ENCODE peak calls at places on chromosomes 13 and 19, in six cellular contexts. O is lower lobe of right lung; W is pancreas; C is RCC 7860; H is iris pigment epithelial cell; G is stimulated activated CD4-positive, alpha-beta T cell treated with anti-CD3 and anti-CD28 coated beads, Interleukin-4, amount 100 ng/mL, for 4 hours. M is an unnamed sample.

GRCh38 chr13:110055089-110055488 is 251.9 kb downstream of the COL4A1 start:
- DNase-seq in O (no peak), W (no peak), C (peak), H (peak), G (no peak), M (no peak)

GRCh38 chr13:25178070-25178469 is 6.0 kb upstream of the AMER2 start:
- DNase-seq in O (no peak), W (no peak), C (no peak), H (no peak), G (no peak), M (no peak)

GRCh38 chr19:39997595-39998216 is 846 bp downstream of the ZNF546 start:
- DNase-seq in O (no peak), W (no peak), C (no peak), H (peak), G (no peak), M (no peak)

GRCh38 chr19:2867025-2867991 is at the start of gene ZNF556:
- DNase-seq in O (no peak), W (no peak), C (peak), H (no peak), G (no peak), M (no peak)

GRCh38 chr19:6674868-6675305 is 4.9 kb upstream of the TNFSF14 start:
- DNase-seq in O (peak), W (no peak), C (peak), H (peak), G (peak), M (no peak)

GRCh38 chr19:16167055-16167454 is 6.3 kb downstream of the CIB3 start:
- DNase-seq in O (no peak), W (no peak), C (no peak), H (no peak), G (no peak), M (no peak)

GRCh38 chr19:29724102-29724641 is 9.1 kb upstream of the C19orf12 start:
- DNase-seq in O (no peak), W (no peak), C (no peak), H (peak), G (peak), M (no peak)

GRCh38 chr19:13574933-13575332 is 68.7 kb upstream of the CACNA1A start:
- DNase-seq in O (no peak), W (no peak), C (no peak), H (peak), G (no peak), M (no peak)

GRCh38 chr13:40063743-40064142 is 408.3 kb downstream of the COG6 start:
- DNase-seq in O (no peak), W (peak), C (no peak), H (no peak), G (no peak), M (no peak)

GRCh38 chr19:6718111-6718740 is 2.2 kb downstream of the C3 start:
- DNase-seq in O (no peak), W (no peak), C (no peak), H (no peak), G (no peak), M (no peak)

GRCh38 chr19:42440357-42441046 is 2.2 kb downstream of the CXCL17 start:
- DNase-seq in O (peak), W (peak), C (peak), H (peak), G (peak), M (peak)

GRCh38 chr13:110246530-110246929 is 60.4 kb downstream of the COL4A1 start:
- DNase-seq in O (no peak), W (no peak), C (no peak), H (no peak), G (no peak), M (no peak)

GRCh38 chr19:39599116-39599515 is 3.2 kb upstream of the LGALS13 start:
- DNase-seq in O (no peak), W (no peak), C (no peak), H (peak), G (peak), M (no peak)

GRCh38 chr19:17475541-17476115 is 5.3 kb downstream of the SLC27A1 start:
- DNase-seq in O (peak), W (peak), C (no peak), H (peak), G (no peak), M (no peak)

GRCh38 chr13:110640591-110641029 is 25.3 kb downstream of the NAXD start:
- DNase-seq in O (no peak), W (no peak), C (peak), H (peak), G (no peak), M (peak)

GRCh38 chr19:18529782-18530181 is 7.9 kb upstream of the ELL start:
- DNase-seq in O (no peak), W (no peak), C (no peak), H (no peak), G (no peak), M (no peak)

GRCh38 chr13:33479066-33479465 is 193.5 kb upstream of the STARD13 start:
- DNase-seq in O (no peak), W (no peak), C (no peak), H (no peak), G (no peak), M (no peak)

GRCh38 chr13:109154146-109154545 is 524.7 kb downstream of the MYO16 start:
- DNase-seq in O (no peak), W (no peak), C (no peak), H (peak), G (no peak), M (no peak)

GRCh38 chr19:39199025-39199424 is 2.3 kb downstream of the NCCRP1 start:
- DNase-seq in O (no peak), W (peak), C (peak), H (peak), G (no peak), M (no peak)

GRCh38 chr13:30832845-30833332 is 73.2 kb upstream of the MEDAG start:
- DNase-seq in O (peak), W (peak), C (peak), H (peak), G (peak), M (no peak)

GRCh38 chr13:111858571-111858970 is 208.4 kb upstream of the SOX1 start:
- DNase-seq in O (no peak), W (no peak), C (no peak), H (no peak), G (no peak), M (no peak)

GRCh38 chr13:114110091-114110829 is 22.2 kb downstream of the RASA3 start:
- DNase-seq in O (peak), W (peak), C (no peak), H (no peak), G (peak), M (peak)

GRCh38 chr13:73399347-73400216 is 340.8 kb downstream of the KLF5 start:
- DNase-seq in O (no peak), W (no peak), C (no peak), H (no peak), G (no peak), M (no peak)

GRCh38 chr19:15418112-15418587 is 638 bp downstream of the AKAP8L start:
- DNase-seq in O (no peak), W (no peak), C (peak), H (peak), G (no peak), M (no peak)

GRCh38 chr13:103935117-103935516 is 868.9 kb upstream of the SLC10A2 start:
- DNase-seq in O (no peak), W (no peak), C (no peak), H (no peak), G (no peak), M (no peak)

GRCh38 chr19:51346742-51347141 is 4.8 kb upstream of the VSIG10L start:
- DNase-seq in O (no peak), W (no peak), C (no peak), H (no peak), G (no peak), M (no peak)

GRCh38 chr19:18282021-18282787 is 782 bp upstream of the JUND start:
- DNase-seq in O (no peak), W (peak), C (peak), H (no peak), G (peak), M (no peak)